ENCODE peak calls at places on chromosome X, in ten cellular contexts. X is osteoblast; A is CD8-positive, alpha-beta memory T cell; G is lung; R is psoas muscle; J is cardiac muscle cell; H is GM23248; Y is tibial artery; W is CD8-positive, alpha-beta T cell; Q is K562. P is an unnamed sample. For H3K4me1 and H3K36me3, the result is how much of the 10 kb centered on the place peaks cover.

GRCh38 chrX:133399411-133399810 is 15.9 kb downstream of the GPC4 start:
- DNase-seq in X (no peak), A (no peak), G (no peak), R (no peak), J (no peak), H (no peak), Y (no peak), W (no peak), Q (no peak), P (no peak)

GRCh38 chrX:31201503-31201902 is 129.7 kb upstream of the FTHL17 start:
- DNase-seq in X (peak), A (no peak), G (no peak), R (no peak), J (peak), H (no peak), Y (no peak), W (no peak), Q (no peak), P (no peak)

GRCh38 chrX:10101269-10101668 is 55.5 kb upstream of the CLCN4 start:
- DNase-seq in X (no peak), A (no peak), G (no peak), R (no peak), J (no peak), H (no peak), Y (no peak), W (no peak), Q (no peak), P (no peak)

GRCh38 chrX:23885803-23886202 is 21.9 kb downstream of the APOO start:
- DNase-seq in X (no peak), A (no peak), G (no peak), R (no peak), J (no peak), H (no peak), Y (no peak), W (no peak), Q (no peak), P (no peak)

GRCh38 chrX:101617211-101618191 is at the start of gene ARMCX6:
- DNase-seq in X (peak), A (peak), G (peak), R (peak), J (peak), H (peak), Y (peak), W (peak), Q (peak), P (peak)

GRCh38 chrX:119118780-119119395 is 8.7 kb downstream of the KIAA1210 start:
- DNase-seq in X (peak), A (peak), G (no peak), R (peak), J (peak), H (peak), Y (peak), W (peak), Q (peak), P (peak)

GRCh38 chrX:48958635-48959094 is 1.3 kb upstream of the OTUD5 start:
- DNase-seq in X (no peak), A (peak), G (no peak), R (peak), J (peak), H (peak), Y (peak), W (no peak), Q (peak), P (peak)

GRCh38 chrX:15570145-15570544 is 30.6 kb downstream of the ACE2 start:
- DNase-seq in X (no peak), A (no peak), G (no peak), R (no peak), J (no peak), H (no peak), Y (no peak), W (no peak), Q (no peak), P (no peak)

GRCh38 chrX:81779701-81780100 is 577.8 kb downstream of the SH3BGRL start:
- DNase-seq in X (no peak), A (no peak), G (no peak), R (no peak), J (no peak), H (no peak), Y (no peak), W (no peak), Q (no peak), P (no peak)

GRCh38 chrX:39764441-39764914 is 333.3 kb downstream of the BCOR start:
- DNase-seq in X (peak), A (no peak), G (no peak), R (no peak), J (peak), H (no peak), Y (no peak), W (no peak), Q (no peak), P (no peak)

GRCh38 chrX:155052738-155053498 is 18.0 kb downstream of the CMC4 start:
- DNase-seq in X (no peak), A (no peak), G (no peak), R (no peak), J (no peak), H (peak), Y (no peak), W (no peak), Q (no peak), P (no peak)

GRCh38 chrX:119989905-119990408 is 46.4 kb upstream of the NKAP start:
- DNase-seq in X (no peak), A (no peak), G (no peak), R (no peak), J (no peak), H (no peak), Y (no peak), W (no peak), Q (no peak), P (no peak)

GRCh38 chrX:122219735-122220134 is 964.3 kb upstream of the GRIA3 start:
- DNase-seq in X (no peak), A (no peak), G (no peak), R (no peak), J (no peak), H (no peak), Y (no peak), W (no peak), Q (no peak), P (no peak)

GRCh38 chrX:24371391-24371972 is 11.0 kb downstream of the SUPT20HL1 start:
- DNase-seq in X (peak), A (peak), G (peak), R (peak), J (peak), H (peak), Y (no peak), W (peak), Q (peak), P (peak)

GRCh38 chrX:38799995-38800394 is 1.3 kb upstream of the MID1IP1 start:
- DNase-seq in X (peak), A (no peak), G (no peak), R (no peak), J (no peak), H (no peak), Y (no peak), W (peak), Q (peak), P (no peak)

GRCh38 chrX:129593137-129593536 is 53.1 kb downstream of the OCRL start:
- DNase-seq in X (no peak), A (no peak), G (no peak), R (no peak), J (peak), H (peak), Y (no peak), W (no peak), Q (peak), P (no peak)

GRCh38 chrX:63560601-63561218 is 209.6 kb upstream of the SPIN4 start:
- DNase-seq in X (no peak), A (peak), G (peak), R (peak), J (peak), H (peak), Y (peak), W (peak), Q (peak), P (peak)

GRCh38 chrX:1486749-1487361 is 34.1 kb upstream of the ASMTL start:
- DNase-seq in X (no peak), A (no peak), G (no peak), R (peak), J (no peak), H (no peak), Y (no peak), W (peak), Q (no peak), P (no peak)

GRCh38 chrX:1487401-1487800 is 34.7 kb upstream of the ASMTL start:
- DNase-seq in X (no peak), A (no peak), G (no peak), R (no peak), J (no peak), H (no peak), Y (no peak), W (no peak), Q (no peak), P (no peak)

GRCh38 chrX:1486177-1486576 is 33.5 kb upstream of the ASMTL start:
- DNase-seq in X (no peak), A (no peak), G (no peak), R (no peak), J (no peak), H (no peak), Y (no peak), W (peak), Q (no peak), P (no peak)

GRCh38 chrX:1488141-1488540 is 35.4 kb upstream of the ASMTL start:
- DNase-seq in X (no peak), A (no peak), G (no peak), R (no peak), J (no peak), H (no peak), Y (no peak), W (peak), Q (no peak), P (no peak)

DNA sequence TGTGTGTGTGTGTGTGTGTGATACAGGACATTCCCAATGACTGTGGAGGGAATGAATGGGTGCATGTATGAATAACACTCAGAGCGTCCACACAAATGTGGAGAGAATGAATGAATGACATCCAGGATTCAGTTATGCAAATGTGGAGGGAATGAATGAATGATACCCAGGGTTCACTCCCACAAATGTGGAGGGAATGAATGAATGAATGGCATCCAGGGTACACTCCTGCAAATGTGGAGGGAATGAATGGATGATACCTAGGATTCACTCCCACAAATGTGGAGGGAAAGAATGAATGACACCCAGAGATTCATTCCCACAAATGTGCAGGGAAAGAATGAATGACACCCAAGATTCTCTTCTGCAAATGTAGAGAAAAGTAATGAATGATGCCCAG is 36.0 kb upstream of the ASMTL start:
- DNase-seq in X (no peak), A (no peak), G (no peak), R (no peak), J (no peak), H (no peak), Y (no peak), W (no peak), Q (no peak), P (no peak)
- H3K4me1 ChIP-seq in X (under half), A (under half), G (under half), R (under half), J (under half), H (under half), Y (under half), W (under half), Q (under half), P (under half)

DNA sequence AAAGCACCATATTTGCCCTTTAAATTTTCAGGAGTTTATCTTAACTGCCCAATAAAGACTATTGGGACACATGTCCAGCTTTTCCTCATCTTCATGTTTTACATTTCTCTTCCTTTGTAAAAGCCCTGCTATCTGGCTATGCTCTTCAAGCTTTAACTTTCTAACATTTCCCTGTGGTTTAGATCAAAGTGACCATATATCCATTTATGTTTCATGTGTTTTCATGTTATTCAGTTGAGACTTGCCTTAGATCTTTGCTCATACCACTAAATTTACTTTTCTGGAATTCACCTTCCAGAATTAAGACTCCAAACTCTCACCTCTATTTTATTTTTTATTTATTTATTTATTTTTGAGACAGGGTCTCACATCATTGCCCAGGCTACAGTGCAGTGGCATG is 78.5 kb downstream of the EFHC2 start:
- DNase-seq in X (no peak), A (no peak), G (no peak), R (no peak), J (no peak), H (no peak), Y (no peak), W (no peak), Q (no peak), P (no peak)
- H3K4me3 ChIP-seq in X (no peak), A (no peak), G (no peak), R (no peak), J (no peak), H (no peak), Y (no peak), W (no peak), Q (no peak), P (no peak)

DNA sequence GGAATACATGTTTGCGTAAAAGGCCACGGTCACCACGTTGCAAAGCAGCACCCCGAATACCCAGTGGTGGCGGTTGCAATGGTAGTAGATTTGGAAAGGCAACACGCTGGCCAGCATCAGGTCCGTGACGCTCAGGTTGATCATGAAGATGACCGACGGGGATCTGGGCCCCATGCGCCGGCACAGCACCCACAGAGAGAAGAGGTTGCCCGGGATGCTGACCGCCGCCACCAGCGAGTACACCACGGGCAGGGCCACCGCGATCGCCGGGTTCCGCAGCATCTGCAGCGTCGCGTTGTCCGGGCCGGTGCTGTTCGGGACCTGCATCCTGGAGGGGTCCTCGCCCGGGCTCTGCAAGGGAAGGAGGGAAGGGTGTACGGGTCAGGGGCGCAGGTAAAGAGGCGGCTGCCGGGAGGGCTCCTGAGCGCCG is 13.5 kb upstream of the ASMTL start:
- DNase-seq in X (no peak), A (no peak), G (peak), R (no peak), J (no peak), H (no peak), Y (peak), W (peak), Q (no peak), P (no peak)
- H3K36me3 ChIP-seq in X (under half), A (under half), G (under half), R (under half), J (under half), H (under half), Y (under half), W (under half), Q (under half), P (under half)

GRCh38 chrX:71105638-71106037 is 902 bp downstream of the CXorf65 start:
- DNase-seq in X (no peak), A (no peak), G (no peak), R (no peak), J (no peak), H (no peak), Y (no peak), W (no peak), Q (no peak), P (no peak)

GRCh38 chrX:71107762-71108360 is 1.3 kb upstream of the CXorf65 start:
- DNase-seq in X (no peak), A (no peak), G (no peak), R (no peak), J (peak), H (no peak), Y (no peak), W (peak), Q (peak), P (no peak)

GRCh38 chrX:71103110-71103983 is 3.2 kb downstream of the CXorf65 start:
- DNase-seq in X (no peak), A (peak), G (no peak), R (peak), J (peak), H (peak), Y (no peak), W (peak), Q (peak), P (peak)

GRCh38 chrX:71107245-71107644 is 705 bp upstream of the CXorf65 start:
- DNase-seq in X (no peak), A (no peak), G (no peak), R (no peak), J (no peak), H (no peak), Y (no peak), W (no peak), Q (no peak), P (no peak)

DNA sequence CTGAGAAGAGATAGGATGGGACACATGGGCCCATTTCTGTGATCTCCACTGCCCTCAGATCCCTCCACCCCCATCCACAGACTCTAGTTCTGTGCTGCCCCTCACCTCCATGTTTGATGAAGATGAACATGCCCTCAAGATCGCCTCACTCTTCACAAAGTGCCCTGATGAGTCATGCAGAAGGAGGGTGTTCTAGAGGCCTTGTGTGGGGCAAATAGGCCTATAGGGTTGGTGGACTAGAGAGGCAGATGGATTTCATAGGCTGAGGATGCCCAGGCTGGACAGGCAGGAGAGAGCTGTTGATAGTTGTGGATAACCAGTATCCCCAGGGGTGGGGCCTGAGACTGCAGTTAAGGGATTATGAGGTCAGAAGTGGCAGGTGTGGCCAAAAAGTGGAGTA is at the start of gene CXorf65:
- DNase-seq in X (no peak), A (no peak), G (no peak), R (no peak), J (no peak), H (no peak), Y (no peak), W (peak), Q (peak), P (no peak)
- H3K4me1 ChIP-seq in X (under half), A (half or more), G (under half), R (under half), J (under half), H (under half), Y (under half), W (half or more), Q (half or more), P (under half)

DNA sequence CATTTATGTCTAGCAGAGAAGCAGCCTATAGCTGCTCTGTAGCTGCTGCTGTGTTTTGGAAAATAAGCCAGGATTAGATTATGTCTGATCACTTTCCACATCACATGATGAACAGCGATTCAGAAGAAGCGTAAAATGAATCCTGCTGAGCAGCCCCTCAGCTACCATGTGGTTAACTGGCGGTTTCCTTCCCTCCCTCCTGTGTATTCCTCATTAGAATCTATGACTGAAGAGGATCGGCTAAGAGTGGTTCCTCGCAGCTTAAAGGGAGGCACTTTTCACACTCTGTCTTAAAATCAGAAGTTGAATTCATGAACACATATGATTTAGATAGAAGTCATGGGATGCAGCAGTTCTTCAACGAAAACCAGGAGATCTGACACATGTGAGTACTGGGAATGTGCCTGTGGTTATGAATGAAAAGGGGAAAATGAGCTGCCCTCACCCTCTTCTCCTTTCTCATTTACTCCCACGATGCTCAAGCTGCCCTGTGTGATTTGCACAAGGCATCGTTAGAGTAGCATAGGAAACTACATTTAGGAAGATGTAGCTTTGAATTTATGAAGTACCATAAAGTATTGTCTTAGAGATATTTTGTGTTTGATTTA is at the start of gene PPEF1:
- DNase-seq in X (no peak), A (no peak), G (no peak), R (no peak), J (no peak), H (no peak), Y (no peak), W (no peak), Q (no peak), P (no peak)
- H3K4me3 ChIP-seq in X (no peak), A (no peak), G (no peak), R (no peak), J (no peak), H (no peak), Y (no peak), W (no peak), Q (no peak), P (no peak)

P was measured in small intestine.